ENCODE peak calls at places on chromosome 5, in ten cellular contexts. I is HepG2; M is A549; T is heart right ventricle; J is CD8-positive, alpha-beta T cell; A is ascending aorta; F is adrenal gland; D is stomach; G is right lobe of liver; E is left ventricle myocardium inferior. V is an unnamed sample. For H3K9me3, the result is how much of the 10 kb centered on the place peaks cover.

GRCh38 chr5:107388111-107388861 is 282.5 kb downstream of the EFNA5 start:
- DNase-seq in G (no peak), J (no peak), I (no peak), F (no peak), T (no peak), A (no peak), M (no peak), D (no peak), E (no peak), V (no peak)

GRCh38 chr5:177132504-177133118 is 962 bp upstream of the NSD1 start:
- DNase-seq in T (no peak), M (no peak), J (no peak), E (no peak), A (no peak), D (no peak), I (no peak), F (no peak), G (peak), V (peak)

GRCh38 chr5:41191249-41191648 is 22.1 kb downstream of the C6 start:
- DNase-seq in A (no peak), F (no peak), I (no peak), D (no peak), T (no peak), E (no peak), J (no peak), M (no peak), G (no peak), V (no peak)

GRCh38 chr5:5270958-5271605 is 131.0 kb downstream of the ADAMTS16 start:
- DNase-seq in A (peak), G (peak), T (peak), E (peak), F (peak), D (peak), J (no peak), M (peak), I (peak), V (no peak)

GRCh38 chr5:84374568-84374967 is 10.1 kb downstream of the EDIL3 start:
- DNase-seq in G (no peak), J (no peak), T (no peak), F (no peak), E (no peak), A (no peak), M (no peak), I (no peak), D (no peak), V (no peak)

GRCh38 chr5:3481175-3481574 is 114.5 kb upstream of the IRX1 start:
- DNase-seq in J (no peak), D (no peak), M (no peak), T (no peak), I (no peak), F (no peak), A (no peak), E (no peak), G (no peak), V (no peak)

GRCh38 chr5:130138406-130139060 is 234.3 kb downstream of the CHSY3 start:
- DNase-seq in I (no peak), E (no peak), T (no peak), J (no peak), F (no peak), D (no peak), A (no peak), G (no peak), M (no peak), V (no peak)

GRCh38 chr5:97554992-97555981 is 372.2 kb upstream of the RIOK2 start:
- DNase-seq in G (no peak), T (no peak), D (no peak), M (no peak), F (no peak), J (no peak), I (no peak), A (no peak), E (no peak), V (no peak)

GRCh38 chr5:135341021-135341666 is 57.9 kb downstream of the MACROH2A1 start:
- DNase-seq in I (no peak), E (no peak), A (no peak), T (no peak), M (no peak), D (no peak), F (no peak), G (no peak), J (no peak), V (no peak)

GRCh38 chr5:24444439-24444838 is 200.3 kb downstream of the CDH10 start:
- DNase-seq in T (peak), I (no peak), M (no peak), D (no peak), F (no peak), A (no peak), J (no peak), E (no peak), G (no peak), V (no peak)

GRCh38 chr5:123371575-123372179 is 51.5 kb downstream of the CEP120 start:
- DNase-seq in A (no peak), G (peak), J (peak), F (peak), D (peak), E (peak), T (peak), I (peak), M (peak), V (peak)

GRCh38 chr5:125450803-125451202 is 704.4 kb upstream of the ZNF608 start:
- DNase-seq in M (no peak), D (no peak), A (no peak), F (no peak), E (no peak), J (no peak), G (no peak), T (no peak), I (no peak), V (no peak)

GRCh38 chr5:33539192-33539591 is 98.4 kb downstream of the TARS1 start:
- DNase-seq in D (no peak), M (no peak), G (no peak), F (no peak), A (no peak), I (no peak), J (no peak), T (no peak), E (no peak), V (no peak)

GRCh38 chr5:142816577-142816976 is 46.4 kb downstream of the ARHGAP26 start:
- DNase-seq in M (no peak), E (peak), J (no peak), A (peak), G (peak), I (no peak), F (peak), T (peak), D (peak), V (peak)

GRCh38 chr5:107893642-107894041 is 222.9 kb upstream of the EFNA5 start:
- DNase-seq in E (no peak), D (no peak), G (no peak), A (no peak), M (no peak), T (no peak), I (no peak), J (no peak), F (no peak), V (no peak)

GRCh38 chr5:35679351-35679750 is 61.7 kb downstream of the SPEF2 start:
- DNase-seq in F (no peak), A (no peak), T (no peak), I (no peak), M (no peak), D (no peak), E (no peak), J (no peak), G (no peak), V (no peak)

GRCh38 chr5:89535421-89535820 is 652.4 kb upstream of the MEF2C start:
- DNase-seq in E (no peak), M (no peak), D (no peak), A (no peak), G (no peak), J (no peak), T (no peak), I (no peak), F (no peak), V (no peak)

GRCh38 chr5:98527846-98528245 is 245.6 kb upstream of the RGMB start:
- DNase-seq in F (no peak), G (no peak), E (no peak), T (no peak), I (no peak), D (no peak), A (no peak), J (no peak), M (no peak), V (no peak)

GRCh38 chr5:135206862-135207261 is 172.8 kb upstream of the PITX1 start:
- DNase-seq in G (no peak), I (no peak), T (no peak), M (no peak), E (no peak), A (no peak), J (no peak), D (no peak), F (no peak), V (no peak)

GRCh38 chr5:91038180-91038808 is 344.8 kb downstream of the ARRDC3 start:
- DNase-seq in T (no peak), G (no peak), F (peak), E (no peak), M (no peak), D (no peak), A (no peak), J (no peak), I (no peak), V (no peak)

GRCh38 chr5:139650689-139651501 is 2.7 kb downstream of the CXXC5 start:
- DNase-seq in D (peak), A (no peak), T (peak), F (peak), J (no peak), G (peak), I (peak), E (peak), M (no peak), V (peak)

GRCh38 chr5:125004009-125004408 is 257.6 kb upstream of the ZNF608 start:
- DNase-seq in F (no peak), G (no peak), A (no peak), J (no peak), D (no peak), I (no peak), T (no peak), E (no peak), M (no peak), V (no peak)

GRCh38 chr5:21049900-21050299 is 1061.9 kb upstream of the CDH18 start:
- DNase-seq in I (no peak), G (no peak), J (no peak), A (no peak), D (no peak), E (no peak), F (no peak), M (no peak), T (no peak), V (no peak)

GRCh38 chr5:39411985-39412384 is 12.8 kb downstream of the DAB2 start:
- DNase-seq in J (no peak), A (no peak), I (no peak), T (no peak), M (no peak), D (no peak), F (no peak), G (no peak), E (no peak), V (no peak)

GRCh38 chr5:123199527-123199926 is 110.5 kb downstream of the PRDM6 start:
- DNase-seq in F (no peak), M (no peak), J (no peak), G (no peak), D (no peak), A (no peak), I (no peak), T (no peak), E (no peak), V (no peak)

GRCh38 chr5:143653766-143654282 is 158.1 kb upstream of the HMHB1 start:
- DNase-seq in G (no peak), F (no peak), J (no peak), T (no peak), I (no peak), A (no peak), D (no peak), M (no peak), E (no peak), V (no peak)

GRCh38 chr5:77355074-77355473 is 137.0 kb downstream of the WDR41 start:
- DNase-seq in F (no peak), T (no peak), M (no peak), G (no peak), J (no peak), I (no peak), E (no peak), D (no peak), A (no peak), V (no peak)

GRCh38 chr5:43482490-43483064 is 1.1 kb downstream of the TMEM267 start:
- DNase-seq in G (no peak), D (no peak), A (no peak), E (no peak), I (peak), J (no peak), M (peak), T (no peak), F (no peak), V (no peak)

GRCh38 chr5:168346417-168346816 is 55.0 kb downstream of the WWC1 start:
- DNase-seq in G (no peak), I (no peak), D (peak), E (no peak), J (no peak), A (no peak), T (no peak), M (no peak), F (no peak), V (no peak)

GRCh38 chr5:102903074-102903871 is 148.2 kb downstream of the PAM start:
- DNase-seq in E (no peak), G (no peak), F (no peak), A (no peak), J (no peak), D (no peak), T (no peak), I (no peak), M (no peak), V (no peak)

GRCh38 chr5:82657036-82657699 is 379.0 kb upstream of the RPS23 start:
- DNase-seq in D (no peak), A (no peak), F (no peak), E (no peak), J (no peak), I (no peak), M (no peak), G (no peak), T (no peak), V (no peak)

GRCh38 chr5:144428326-144428725 is 257.7 kb downstream of the KCTD16 start:
- DNase-seq in A (no peak), M (no peak), D (no peak), I (no peak), J (no peak), G (no peak), T (no peak), F (no peak), E (no peak), V (no peak)

GRCh38 chr5:138503487-138504270 is 38.4 kb downstream of the EGR1 start:
- DNase-seq in G (no peak), A (no peak), E (no peak), T (peak), D (peak), F (peak), J (peak), I (peak), M (peak), V (no peak)

GRCh38 chr5:143147382-143147781 is 256.1 kb downstream of the NR3C1 start:
- DNase-seq in G (no peak), F (no peak), T (no peak), I (no peak), M (no peak), A (no peak), J (no peak), D (no peak), E (no peak), V (no peak)

GRCh38 chr5:167916261-167916660 is 375.2 kb upstream of the WWC1 start:
- DNase-seq in I (no peak), E (no peak), G (no peak), J (no peak), M (no peak), A (no peak), D (no peak), T (no peak), F (no peak), V (no peak)

GRCh38 chr5:103669615-103670014 is 107.0 kb upstream of the NUDT12 start:
- DNase-seq in F (no peak), G (no peak), J (no peak), A (no peak), M (no peak), T (no peak), I (no peak), E (no peak), D (no peak), V (no peak)

GRCh38 chr5:87393331-87393730 is 19.4 kb downstream of the CCNH start:
- DNase-seq in D (no peak), M (no peak), G (no peak), A (no peak), E (no peak), I (no peak), F (no peak), J (no peak), T (no peak), V (no peak)

GRCh38 chr5:39648539-39649200 is 223.9 kb upstream of the DAB2 start:
- DNase-seq in I (no peak), G (no peak), F (no peak), D (no peak), E (no peak), A (no peak), J (no peak), T (no peak), M (peak), V (no peak)

GRCh38 chr5:134503088-134503936 is 22.2 kb upstream of the JADE2 start:
- DNase-seq in F (peak), A (peak), D (peak), G (peak), E (peak), M (peak), T (peak), J (peak), I (peak), V (peak)

GRCh38 chr5:116361171-116361967 is 213.3 kb downstream of the SEMA6A start:
- DNase-seq in J (no peak), D (peak), A (no peak), F (peak), G (peak), T (peak), E (peak), M (no peak), I (no peak), V (peak)

GRCh38 chr5:141420855-141421488 is at the start of gene PCDHGA11:
- DNase-seq in T (no peak), F (no peak), M (no peak), I (no peak), E (no peak), A (no peak), D (no peak), G (no peak), J (peak), V (no peak)
- H3K9me3 ChIP-seq in T (under half), F (under half), M (half or more), I (under half), E (half or more), A (half or more), D (half or more), G (under half), J (under half), V (under half)

DNA sequence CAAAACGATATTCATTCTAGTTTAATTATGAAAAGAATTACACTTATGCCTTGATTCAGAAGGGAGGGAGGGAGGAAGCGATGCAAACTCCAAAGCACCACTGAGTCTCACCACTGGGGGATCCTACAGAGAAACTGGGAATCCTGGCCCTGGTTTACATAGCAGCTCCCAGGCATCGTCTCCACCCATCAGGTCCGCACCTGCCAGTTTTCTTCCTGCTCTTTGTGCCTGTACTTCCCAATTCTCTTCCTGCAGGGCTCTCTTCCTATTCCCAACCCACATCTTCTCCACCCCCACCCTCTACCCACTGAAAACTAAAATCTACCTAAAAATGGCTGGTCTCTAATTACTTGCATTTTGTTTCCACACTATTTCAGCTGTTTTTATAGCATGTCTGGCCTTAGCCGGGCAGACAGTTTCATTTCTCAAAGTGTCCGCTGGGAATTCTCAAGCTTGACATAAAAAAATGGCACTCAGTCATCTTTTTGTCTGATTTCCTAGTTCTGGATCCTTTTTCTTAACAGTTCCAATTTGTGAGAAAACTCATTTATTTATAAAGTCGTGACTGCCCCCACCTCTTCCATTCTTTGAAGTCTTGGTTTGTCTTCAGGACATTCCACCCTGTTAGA is 1.6 kb upstream of the TNIP1 start:
- DNase-seq in T (no peak), F (no peak), I (peak), G (no peak), M (peak), J (no peak), D (no peak), A (no peak), E (no peak), V (peak)
- TF ChIP-seq CTCF in T (peak), F (no peak), I (peak), G (no peak), M (no peak), J (no peak), D (peak), A (no peak), E (peak), V (peak)

DNA sequence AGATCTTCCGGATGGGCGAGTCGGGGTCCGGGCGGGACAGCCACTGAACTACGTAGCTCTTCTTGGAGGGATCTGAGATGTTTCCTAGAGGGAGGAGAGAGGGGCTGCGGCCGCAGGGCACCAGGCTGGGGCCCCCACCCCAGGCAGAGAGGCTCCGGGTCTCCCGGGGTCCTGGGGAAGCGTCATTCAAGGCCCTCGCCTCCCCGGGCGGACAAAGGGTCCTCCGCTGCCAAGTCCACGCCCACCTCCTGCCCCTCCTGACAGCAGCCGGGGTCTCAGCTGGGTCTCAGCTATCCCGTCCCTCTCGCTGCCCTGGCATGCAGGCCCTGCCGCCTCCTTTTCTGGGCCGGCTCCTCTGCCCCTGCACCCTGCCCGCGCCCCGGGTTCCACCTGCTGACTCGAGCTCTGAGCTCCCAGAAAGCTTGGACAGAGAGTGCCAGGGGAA is 61.5 kb downstream of the ZNF354C start:
- DNase-seq in T (no peak), M (no peak), A (no peak), D (no peak), J (no peak), F (no peak), E (no peak), I (no peak), G (no peak), V (no peak)
- H3K9me3 ChIP-seq in T (under half), M (under half), A (under half), D (under half), J (under half), F (under half), E (under half), I (under half), G (under half), V (under half)

GRCh38 chr5:127577458-127577857 is 60.0 kb downstream of the PRRC1 start:
- DNase-seq in I (no peak), G (no peak), M (no peak), J (no peak), E (no peak), F (no peak), T (no peak), A (no peak), D (no peak), V (no peak)

GRCh38 chr5:127574852-127575679 is 57.6 kb downstream of the PRRC1 start:
- DNase-seq in I (no peak), A (no peak), D (no peak), E (no peak), F (no peak), M (no peak), J (no peak), T (no peak), G (no peak), V (no peak)

GRCh38 chr5:127571732-127572131 is 54.3 kb downstream of the PRRC1 start:
- DNase-seq in J (no peak), T (no peak), G (no peak), F (no peak), M (no peak), A (no peak), E (no peak), D (no peak), I (no peak), V (no peak)

GRCh38 chr5:127571314-127571713 is 53.9 kb downstream of the PRRC1 start:
- DNase-seq in D (no peak), F (no peak), T (no peak), I (no peak), J (no peak), A (no peak), E (no peak), M (no peak), G (no peak), V (no peak)

DNA sequence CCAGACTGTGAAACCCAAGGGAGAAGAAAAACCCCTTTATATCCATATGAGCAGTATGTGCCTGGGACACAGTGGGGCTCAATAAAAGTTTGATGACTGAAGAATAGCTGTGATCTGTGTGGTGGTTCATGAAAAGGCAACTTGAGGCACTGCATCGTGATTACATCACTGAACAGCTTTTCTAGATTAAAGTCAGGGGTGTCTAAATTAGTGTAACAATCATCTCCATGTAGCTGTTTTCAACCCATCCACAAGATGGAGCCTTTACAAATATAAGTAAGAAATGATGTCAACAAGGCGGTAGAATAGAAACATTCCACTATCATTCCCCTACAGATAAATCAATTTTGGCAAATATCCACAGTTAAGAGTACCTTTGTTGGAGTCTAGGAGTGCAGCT is 55.5 kb downstream of the PRRC1 start:
- DNase-seq in E (no peak), J (no peak), D (no peak), T (no peak), F (no peak), G (no peak), M (peak), I (no peak), A (no peak), V (no peak)
- TF ChIP-seq CTCF in E (peak), J (no peak), D (peak), T (peak), F (no peak), G (no peak), M (peak), I (no peak), A (no peak), V (no peak)

GRCh38 chr5:158660726-158661125 is 439.0 kb downstream of the EBF1 start:
- DNase-seq in D (no peak), E (no peak), A (no peak), I (no peak), G (no peak), T (no peak), M (no peak), F (no peak), J (no peak), V (no peak)
- H3K9me3 ChIP-seq in D (under half), E (half or more), A (under half), I (under half), G (under half), T (under half), M (under half), F (under half), J (under half), V (under half)

GRCh38 chr5:67014957-67015400 is 181.6 kb downstream of the CD180 start:
- DNase-seq in A (no peak), E (no peak), G (no peak), M (no peak), T (no peak), D (peak), I (no peak), F (no peak), J (no peak), V (no peak)
- TF ChIP-seq CTCF in A (no peak), E (no peak), G (no peak), M (no peak), T (no peak), D (no peak), I (no peak), F (no peak), J (no peak), V (no peak)

V was measured in gastrocnemius medialis.